ENCODE peak calls at places on chromosomes 11 and 22, in four cellular contexts. M is activated CD4-positive, alpha-beta T cell treated with anti-CD3 and anti-CD28 coated beads for 24 hours; I is cardiac fibroblast; K is stimulated activated naive CD8-positive, alpha-beta T cell treated with anti-CD3 and anti-CD28 coated beads, Interleukin-15, amount 100 ng/mL, for 72 hours. C is an unnamed sample.

GRCh38 chr22:36083056-36083455 is 54.4 kb upstream of the RBFOX2 start:
- DNase-seq in M (no peak), K (no peak), I (no peak), C (no peak)

GRCh38 chr11:126197277-126197939 is 14.0 kb downstream of the RPUSD4 start:
- DNase-seq in M (no peak), I (peak; percentile 55), K (no peak), C (no peak)

GRCh38 chr11:111483431-111483830 is 28.8 kb downstream of the BTG4 start:
- DNase-seq in I (no peak), K (no peak), M (no peak), C (no peak)

GRCh38 chr11:2565447-2566222 is 120.8 kb downstream of the KCNQ1 start:
- DNase-seq in K (no peak), M (no peak), I (no peak), C (no peak)

GRCh38 chr22:27057717-27058116 is 400.3 kb downstream of the MIAT start:
- DNase-seq in K (no peak), M (no peak), I (no peak), C (no peak)

GRCh38 chr11:78027759-78028158 is 4.7 kb upstream of the KCTD14 start:
- DNase-seq in K (no peak), M (no peak), I (no peak), C (no peak)

GRCh38 chr11:48036011-48036410 is 55.7 kb downstream of the PTPRJ start:
- DNase-seq in I (no peak), K (no peak), M (no peak), C (no peak)

GRCh38 chr11:22808559-22809197 is 20.9 kb downstream of the SVIP start:
- DNase-seq in K (no peak), I (peak; percentile 40), M (no peak), C (no peak)

GRCh38 chr11:46247664-46248063 is 29.8 kb upstream of the CREB3L1 start:
- DNase-seq in I (peak; percentile 79), K (peak; percentile 41), M (no peak), C (peak; percentile 30)

GRCh38 chr11:61756452-61757212 is 4.2 kb downstream of the MYRF start:
- DNase-seq in K (peak; percentile 68), M (no peak), I (peak; percentile 54), C (peak; percentile 33)

GRCh38 chr11:19878520-19878919 is 165.9 kb downstream of the NAV2 start:
- DNase-seq in I (no peak), M (no peak), K (no peak), C (no peak)

GRCh38 chr11:106724293-106724892 is 293.9 kb downstream of the GUCY1A2 start:
- DNase-seq in M (no peak), I (peak; percentile 38), K (no peak), C (no peak)

GRCh38 chr22:42939941-42940653 is 74.9 kb downstream of the PACSIN2 start:
- DNase-seq in K (no peak), M (no peak), I (peak; percentile 85), C (no peak)

GRCh38 chr11:97019754-97020153 is 629.9 kb downstream of the JRKL start:
- DNase-seq in K (no peak), I (no peak), M (no peak), C (no peak)

GRCh38 chr11:197741-198235 is 4.9 kb downstream of the SCGB1C1 start:
- DNase-seq in K (no peak), I (no peak), M (no peak), C (no peak)

C was measured in activated naive CD8-positive, alpha-beta T cell treated with anti-CD3 and anti-CD28 coated beads, Interleukin-2, amount 50 U/mL, for 24 hours.